ENCODE peak calls at places on chromosomes 12 and 14, in six cellular contexts. One of them, this sample, is unnamed.

GRCh38 chr12:7460375-7461259 is 16.7 kb upstream of the CD163L1 start:
- DNase-seq in HCT116: peak
- DNase-seq in H1: peak
- DNase-seq in K562: peak
- DNase-seq in SK-N-SH: peak
- DNase-seq in HepG2: peak
- DNase-seq in this sample: no peak

GRCh38 chr14:90483551-90483950 is 86.7 kb downstream of the CALM1 start:
- DNase-seq in HCT116: no peak
- DNase-seq in H1: no peak
- DNase-seq in K562: peak
- DNase-seq in SK-N-SH: no peak
- DNase-seq in HepG2: no peak
- DNase-seq in this sample: no peak

GRCh38 chr12:56927281-56927680 is 6.9 kb downstream of the SDR9C7 start:
- DNase-seq in HCT116: no peak
- DNase-seq in H1: no peak
- DNase-seq in K562: no peak
- DNase-seq in SK-N-SH: no peak
- DNase-seq in HepG2: no peak
- DNase-seq in this sample: no peak

GRCh38 chr14:34063470-34064164 is 112.7 kb upstream of the EGLN3 start:
- DNase-seq in HCT116: no peak
- DNase-seq in H1: no peak
- DNase-seq in K562: no peak
- DNase-seq in SK-N-SH: no peak
- DNase-seq in HepG2: peak
- DNase-seq in this sample: no peak

GRCh38 chr12:27552886-27553560 is 29.0 kb downstream of the PPFIBP1 start:
- DNase-seq in HCT116: no peak
- DNase-seq in H1: no peak
- DNase-seq in K562: no peak
- DNase-seq in SK-N-SH: no peak
- DNase-seq in HepG2: peak
- DNase-seq in this sample: no peak

GRCh38 chr12:130521375-130522124 is 183.9 kb downstream of the PIWIL1 start:
- DNase-seq in HCT116: no peak
- DNase-seq in H1: no peak
- DNase-seq in K562: no peak
- DNase-seq in SK-N-SH: no peak
- DNase-seq in HepG2: no peak
- DNase-seq in this sample: no peak

GRCh38 chr12:68591716-68592437 is 18.8 kb upstream of the RAP1B start:
- DNase-seq in HCT116: no peak
- DNase-seq in H1: no peak
- DNase-seq in K562: no peak
- DNase-seq in SK-N-SH: no peak
- DNase-seq in HepG2: no peak
- DNase-seq in this sample: peak

GRCh38 chr12:45726594-45727300 is 2.8 kb upstream of the ARID2 start:
- DNase-seq in HCT116: no peak
- DNase-seq in H1: peak
- DNase-seq in K562: peak
- DNase-seq in SK-N-SH: peak
- DNase-seq in HepG2: peak
- DNase-seq in this sample: no peak

GRCh38 chr12:26789731-26790644 is 43.0 kb downstream of the ITPR2 start:
- DNase-seq in HCT116: no peak
- DNase-seq in H1: no peak
- DNase-seq in K562: no peak
- DNase-seq in SK-N-SH: no peak
- DNase-seq in HepG2: no peak
- DNase-seq in this sample: no peak

GRCh38 chr12:117360551-117361311 is 695 bp downstream of the NOS1 start:
- DNase-seq in HCT116: no peak
- DNase-seq in H1: peak
- DNase-seq in K562: no peak
- DNase-seq in SK-N-SH: peak
- DNase-seq in HepG2: no peak
- DNase-seq in this sample: no peak

GRCh38 chr14:71119075-71119474 is 211.8 kb downstream of the PCNX1 start:
- DNase-seq in HCT116: no peak
- DNase-seq in H1: no peak
- DNase-seq in K562: no peak
- DNase-seq in SK-N-SH: no peak
- DNase-seq in HepG2: no peak
- DNase-seq in this sample: no peak

GRCh38 chr12:57627504-57628279 is 5.3 kb downstream of the B4GALNT1 start:
- DNase-seq in HCT116: no peak
- DNase-seq in H1: peak
- DNase-seq in K562: no peak
- DNase-seq in SK-N-SH: peak
- DNase-seq in HepG2: no peak
- DNase-seq in this sample: no peak

GRCh38 chr12:7113389-7113871 is 4.4 kb upstream of the C1RL start:
- DNase-seq in HCT116: no peak
- DNase-seq in H1: peak
- DNase-seq in K562: peak
- DNase-seq in SK-N-SH: peak
- DNase-seq in HepG2: no peak
- DNase-seq in this sample: no peak

GRCh38 chr12:132479938-132480619 is 9.9 kb upstream of the FBRSL1 start:
- DNase-seq in HCT116: no peak
- DNase-seq in H1: no peak
- DNase-seq in K562: no peak
- DNase-seq in SK-N-SH: no peak
- DNase-seq in HepG2: no peak
- DNase-seq in this sample: no peak

GRCh38 chr14:35385042-35385839 is 19.3 kb downstream of the NFKBIA start:
- DNase-seq in HCT116: no peak
- DNase-seq in H1: no peak
- DNase-seq in K562: peak
- DNase-seq in SK-N-SH: peak
- DNase-seq in HepG2: peak
- DNase-seq in this sample: no peak

GRCh38 chr12:5429741-5430557 is 2.0 kb upstream of the NTF3 start:
- DNase-seq in HCT116: no peak
- DNase-seq in H1: peak
- DNase-seq in K562: no peak
- DNase-seq in SK-N-SH: no peak
- DNase-seq in HepG2: no peak
- DNase-seq in this sample: no peak

GRCh38 chr12:100455896-100456295 is 17.8 kb upstream of the NR1H4 start:
- DNase-seq in HCT116: no peak
- DNase-seq in H1: no peak
- DNase-seq in K562: no peak
- DNase-seq in SK-N-SH: no peak
- DNase-seq in HepG2: no peak
- DNase-seq in this sample: no peak

GRCh38 chr12:52217223-52217622 is 15.8 kb upstream of the KRT7 start:
- DNase-seq in HCT116: peak
- DNase-seq in H1: no peak
- DNase-seq in K562: no peak
- DNase-seq in SK-N-SH: no peak
- DNase-seq in HepG2: no peak
- DNase-seq in this sample: no peak

GRCh38 chr12:23186950-23187349 is 562.0 kb downstream of the ETNK1 start:
- DNase-seq in HCT116: no peak
- DNase-seq in H1: no peak
- DNase-seq in K562: no peak
- DNase-seq in SK-N-SH: no peak
- DNase-seq in HepG2: no peak
- DNase-seq in this sample: no peak

GRCh38 chr14:72678360-72678759 is 215.5 kb downstream of the DPF3 start:
- DNase-seq in HCT116: no peak
- DNase-seq in H1: no peak
- DNase-seq in K562: no peak
- DNase-seq in SK-N-SH: no peak
- DNase-seq in HepG2: no peak
- DNase-seq in this sample: no peak

GRCh38 chr12:124725099-124725498 is 138.6 kb downstream of the SCARB1 start:
- DNase-seq in HCT116: no peak
- DNase-seq in H1: no peak
- DNase-seq in K562: no peak
- DNase-seq in SK-N-SH: no peak
- DNase-seq in HepG2: no peak
- DNase-seq in this sample: no peak

GRCh38 chr12:80299219-80299618 is 144.8 kb upstream of the PTPRQ start:
- DNase-seq in HCT116: no peak
- DNase-seq in H1: no peak
- DNase-seq in K562: no peak
- DNase-seq in SK-N-SH: no peak
- DNase-seq in HepG2: no peak
- DNase-seq in this sample: peak

GRCh38 chr12:106840217-106840616 is 65.7 kb downstream of the RIC8B start:
- DNase-seq in HCT116: no peak
- DNase-seq in H1: no peak
- DNase-seq in K562: peak
- DNase-seq in SK-N-SH: peak
- DNase-seq in HepG2: peak
- DNase-seq in this sample: no peak

GRCh38 chr14:78401866-78402265 is 231.7 kb downstream of the NRXN3 start:
- DNase-seq in HCT116: no peak
- DNase-seq in H1: no peak
- DNase-seq in K562: no peak
- DNase-seq in SK-N-SH: no peak
- DNase-seq in HepG2: no peak
- DNase-seq in this sample: no peak

GRCh38 chr14:61891251-61891650 is 129.0 kb downstream of the SNAPC1 start:
- DNase-seq in HCT116: no peak
- DNase-seq in H1: no peak
- DNase-seq in K562: no peak
- DNase-seq in SK-N-SH: no peak
- DNase-seq in HepG2: no peak
- DNase-seq in this sample: no peak

GRCh38 chr12:95674088-95674595 is 116.4 kb downstream of the NTN4 start:
- DNase-seq in HCT116: no peak
- DNase-seq in H1: no peak
- DNase-seq in K562: no peak
- DNase-seq in SK-N-SH: no peak
- DNase-seq in HepG2: no peak
- DNase-seq in this sample: no peak

GRCh38 chr12:70268972-70269371 is 25.7 kb downstream of the CNOT2 start:
- DNase-seq in HCT116: no peak
- DNase-seq in H1: no peak
- DNase-seq in K562: no peak
- DNase-seq in SK-N-SH: no peak
- DNase-seq in HepG2: no peak
- DNase-seq in this sample: no peak

GRCh38 chr14:73238262-73238852 is 1.1 kb downstream of the PAPLN start:
- DNase-seq in HCT116: peak
- DNase-seq in H1: no peak
- DNase-seq in K562: no peak
- DNase-seq in SK-N-SH: no peak
- DNase-seq in HepG2: peak
- DNase-seq in this sample: no peak

GRCh38 chr12:104718581-104718980 is 239.5 kb downstream of the SLC41A2 start:
- DNase-seq in HCT116: no peak
- DNase-seq in H1: no peak
- DNase-seq in K562: no peak
- DNase-seq in SK-N-SH: no peak
- DNase-seq in HepG2: no peak
- DNase-seq in this sample: no peak

GRCh38 chr12:41466762-41467270 is 278.7 kb downstream of the PDZRN4 start:
- DNase-seq in HCT116: no peak
- DNase-seq in H1: no peak
- DNase-seq in K562: no peak
- DNase-seq in SK-N-SH: no peak
- DNase-seq in HepG2: no peak
- DNase-seq in this sample: no peak
- TF ChIP-seq JUND in HCT116: no peak
- TF ChIP-seq JUND in H1: no peak
- TF ChIP-seq JUND in K562: no peak
- TF ChIP-seq JUND in SK-N-SH: no peak
- TF ChIP-seq JUND in HepG2: no peak
- TF ChIP-seq JUND in this sample: no peak

DNA sequence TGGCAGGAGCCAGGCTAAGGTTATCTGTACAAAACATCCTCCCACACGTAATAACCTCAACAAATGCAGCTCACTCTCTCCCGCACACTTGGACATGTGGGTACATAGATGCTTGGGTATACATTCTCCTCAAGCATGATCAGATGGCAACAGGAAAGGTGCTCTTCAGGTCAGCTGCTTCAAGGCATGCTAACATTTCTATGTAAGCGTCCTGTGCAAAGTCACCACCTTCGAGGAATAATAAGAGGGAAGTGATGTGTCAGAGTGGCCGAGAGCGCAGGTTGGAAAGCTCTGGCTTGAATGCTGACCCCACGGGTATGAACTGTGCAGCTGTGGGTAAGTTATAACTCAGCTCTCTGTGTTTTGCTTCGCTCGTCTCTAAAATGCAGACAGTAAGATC is 24.2 kb upstream of the SLC6A12 start:
- DNase-seq in HCT116: no peak
- DNase-seq in H1: no peak
- DNase-seq in K562: no peak
- DNase-seq in SK-N-SH: no peak
- DNase-seq in HepG2: no peak
- DNase-seq in this sample: no peak
- TF ChIP-seq JUND in HCT116: no peak
- TF ChIP-seq JUND in H1: no peak
- TF ChIP-seq JUND in K562: no peak
- TF ChIP-seq JUND in SK-N-SH: no peak
- TF ChIP-seq JUND in HepG2: no peak
- TF ChIP-seq JUND in this sample: no peak

DNA sequence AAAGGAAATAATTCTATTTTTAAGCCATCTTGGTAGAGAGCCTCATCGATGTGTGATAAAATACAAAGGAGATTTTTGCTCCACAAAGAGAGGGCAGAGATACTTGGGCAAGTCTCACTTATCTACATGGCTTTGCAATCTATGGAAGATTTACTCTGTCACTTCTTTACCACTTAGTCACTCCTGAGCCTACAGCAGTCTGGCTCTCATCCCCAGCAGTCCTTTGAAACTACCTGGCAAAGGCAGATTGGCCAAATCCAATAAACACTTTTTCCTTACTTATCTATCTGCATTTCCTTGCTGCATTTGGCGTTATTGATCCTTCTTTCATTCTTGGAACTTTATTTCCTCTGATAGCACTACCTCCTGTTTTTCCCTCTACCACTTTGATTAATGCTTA is 170.0 kb downstream of the TRHDE start:
- DNase-seq in HCT116: no peak
- DNase-seq in H1: no peak
- DNase-seq in K562: no peak
- DNase-seq in SK-N-SH: no peak
- DNase-seq in HepG2: no peak
- DNase-seq in this sample: no peak
- TF ChIP-seq JUND in HCT116: no peak
- TF ChIP-seq JUND in H1: no peak
- TF ChIP-seq JUND in K562: no peak
- TF ChIP-seq JUND in SK-N-SH: no peak
- TF ChIP-seq JUND in HepG2: no peak
- TF ChIP-seq JUND in this sample: no peak

DNA sequence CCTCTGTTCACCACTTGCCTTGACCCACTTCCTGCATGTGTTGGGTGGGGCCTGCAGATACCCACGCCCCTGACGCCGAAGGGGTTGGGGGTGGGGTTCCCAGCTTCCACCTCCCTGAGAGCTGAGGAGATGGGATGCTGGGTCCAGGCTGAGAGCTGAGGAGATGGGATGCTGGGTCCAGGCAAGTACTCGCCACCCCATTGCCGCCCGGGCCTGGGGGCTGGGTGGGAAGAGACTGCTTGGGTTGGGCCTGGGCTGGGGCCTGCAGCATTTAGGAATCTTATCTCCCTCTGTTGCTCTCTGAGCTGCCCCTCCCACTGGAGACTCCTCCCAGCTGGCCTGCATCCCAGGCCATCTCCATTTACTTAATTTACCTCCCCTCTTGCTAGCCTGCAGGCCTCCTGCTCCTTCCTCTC is 17.4 kb downstream of the TEAD4 start:
- DNase-seq in HCT116: no peak
- DNase-seq in H1: peak
- DNase-seq in K562: peak
- DNase-seq in SK-N-SH: peak
- DNase-seq in HepG2: no peak
- DNase-seq in this sample: no peak
- TF ChIP-seq JUND in HCT116: no peak
- TF ChIP-seq JUND in H1: no peak
- TF ChIP-seq JUND in K562: no peak
- TF ChIP-seq JUND in SK-N-SH: no peak
- TF ChIP-seq JUND in HepG2: no peak
- TF ChIP-seq JUND in this sample: no peak